ENCODE peak calls at places on chromosomes 13 and 19, in seven cellular contexts. X, I, J, C, T, G and Z are unnamed samples.
A peak's percentile ranks its signal among the peaks of the same experiment; 100 is the strongest.

GRCh38 chr13:99426426-99426825 is 74.8 kb upstream of the TM9SF2 start:
- DNase-seq in X (no peak), I (no peak), J (no peak), C (no peak), T (no peak), G (no peak), Z (no peak)

GRCh38 chr19:44596428-44597130 is 16.8 kb upstream of the IGSF23 start:
- DNase-seq in X (no peak), I (no peak), J (no peak), C (peak; percentile 75), T (no peak), G (peak; percentile 21), Z (no peak)

GRCh38 chr13:51235756-51236564 is 13.8 kb downstream of the FAM124A start:
- DNase-seq in X (no peak), I (no peak), J (no peak), C (no peak), T (no peak), G (no peak), Z (peak; percentile 29)

GRCh38 chr19:46068345-46069258 is 27.8 kb upstream of the IGFL4 start:
- DNase-seq in X (no peak), I (peak; percentile 84), J (no peak), C (peak; percentile 46), T (no peak), G (no peak), Z (peak; percentile 92)

GRCh38 chr13:59635591-59635990 is 528.1 kb downstream of the DIAPH3 start:
- DNase-seq in X (no peak), I (no peak), J (no peak), C (no peak), T (no peak), G (no peak), Z (peak; percentile 32)

GRCh38 chr19:964761-965694 is 19.1 kb upstream of the WDR18 start:
- DNase-seq in X (no peak), I (peak; percentile 23), J (no peak), C (no peak), T (no peak), G (no peak), Z (no peak)

GRCh38 chr13:48507024-48507423 is 25.9 kb downstream of the RCBTB2 start:
- DNase-seq in X (no peak), I (no peak), J (peak; percentile 40), C (no peak), T (no peak), G (no peak), Z (no peak)

GRCh38 chr19:51002542-51003311 is 1.3 kb upstream of the KLK8 start:
- DNase-seq in X (no peak), I (no peak), J (no peak), C (peak; percentile 37), T (no peak), G (peak; percentile 98), Z (peak; percentile 17)

GRCh38 chr19:32916969-32917611 is 47.5 kb upstream of the SLC7A9 start:
- DNase-seq in X (no peak), I (no peak), J (no peak), C (no peak), T (no peak), G (no peak), Z (no peak)

GRCh38 chr13:61410669-61411297 is 4.9 kb downstream of the PCDH20 start:
- DNase-seq in X (no peak), I (peak; percentile 34), J (no peak), C (no peak), T (no peak), G (no peak), Z (peak; percentile 31)

GRCh38 chr13:61414136-61414535 is 1.5 kb downstream of the PCDH20 start:
- DNase-seq in X (no peak), I (peak; percentile 1), J (no peak), C (peak; percentile 19), T (no peak), G (no peak), Z (no peak)

GRCh38 chr13:61406275-61406674 is 9.4 kb downstream of the PCDH20 start:
- DNase-seq in X (no peak), I (no peak), J (no peak), C (no peak), T (no peak), G (no peak), Z (no peak)

GRCh38 chr13:61413572-61413971 is 2.1 kb downstream of the PCDH20 start:
- DNase-seq in X (no peak), I (no peak), J (no peak), C (no peak), T (no peak), G (no peak), Z (no peak)

DNA sequence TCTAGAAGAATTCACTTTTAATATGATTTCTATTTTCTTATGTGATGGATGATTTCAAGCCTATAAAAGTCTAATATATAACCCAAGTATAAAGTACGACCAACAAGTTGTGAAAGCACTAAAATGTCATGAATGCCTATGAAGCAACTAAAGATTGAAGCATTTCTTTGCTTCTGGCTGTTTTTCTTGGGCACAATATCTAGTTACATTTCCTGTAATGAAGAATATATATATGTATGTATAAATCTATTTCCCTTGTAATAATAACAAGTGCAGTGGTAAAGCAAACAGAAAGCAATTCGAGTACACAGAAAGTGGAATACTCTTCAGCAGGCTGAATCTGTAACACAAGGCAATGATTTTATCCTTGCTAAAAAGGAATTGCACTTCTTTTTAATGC is 5.4 kb downstream of the PCDH20 start:
- DNase-seq in X (no peak), I (no peak), J (no peak), C (no peak), T (no peak), G (no peak), Z (no peak)
- H3K27ac ChIP-seq in X (no peak overlapping the region), I (no peak overlapping the region), J (no peak overlapping the region), C (no peak overlapping the region), T (no peak overlapping the region), G (no peak overlapping the region), Z (no peak overlapping the region)

DNA sequence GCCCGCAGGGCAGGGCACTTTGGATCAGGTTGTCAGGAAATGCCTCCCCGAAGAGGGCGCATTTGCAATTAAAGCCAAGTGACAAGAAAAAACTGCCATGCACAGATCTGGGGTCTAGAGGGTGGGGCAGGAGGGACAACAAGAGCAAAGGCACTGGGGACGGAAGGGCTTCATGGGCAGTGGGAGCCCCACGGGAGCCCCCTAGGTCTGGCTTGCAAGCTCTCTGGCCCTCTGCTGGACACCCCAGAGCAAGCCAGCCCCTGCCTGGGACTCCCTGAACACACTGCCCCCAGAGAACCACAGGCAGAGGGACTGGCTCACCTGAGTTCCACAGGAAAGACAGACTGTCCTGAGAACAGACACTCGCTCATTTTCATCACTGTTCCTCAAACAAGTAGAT is 30.2 kb upstream of the C19orf12 start:
- DNase-seq in X (no peak), I (no peak), J (no peak), C (no peak), T (no peak), G (peak; percentile 18), Z (no peak)
- TF ChIP-seq CTCF in X (no peak), I (peak; percentile 9), J (no peak), C (no peak), T (no peak), G (peak; percentile 83), Z (no peak)

GRCh38 chr19:41958367-41959055 is 610 bp downstream of the RABAC1 start:
- DNase-seq in X (peak; percentile 86), I (peak; percentile 56), J (peak; percentile 87), C (peak; percentile 97), T (peak; percentile 92), G (peak; percentile 90), Z (peak; percentile 87)

GRCh38 chr19:41957161-41957837 is 1.8 kb downstream of the RABAC1 start:
- DNase-seq in X (no peak), I (no peak), J (no peak), C (peak; percentile 85), T (no peak), G (no peak), Z (no peak)

GRCh38 chr19:41959056-41960053 is at the start of gene RABAC1:
- DNase-seq in X (peak; percentile 88), I (peak; percentile 89), J (peak; percentile 93), C (peak; percentile 93), T (peak; percentile 93), G (peak; percentile 92), Z (peak; percentile 94)

GRCh38 chr19:41956621-41957020 is 2.5 kb downstream of the RABAC1 start:
- DNase-seq in X (no peak), I (no peak), J (no peak), C (peak; percentile 57), T (no peak), G (no peak), Z (no peak)

GRCh38 chr19:41957838-41958366 is 1.2 kb downstream of the RABAC1 start:
- DNase-seq in X (peak; percentile 54), I (peak; percentile 78), J (peak; percentile 67), C (peak; percentile 87), T (peak; percentile 79), G (peak; percentile 88), Z (peak; percentile 86)
- H3K27ac ChIP-seq in X (peak overlapping the region; percentile 91), I (peak overlapping the region; percentile 89), J (peak overlapping the region; percentile 83), C (peak overlapping the region; percentile 94), T (peak overlapping the region; percentile 96), G (peak overlapping the region; percentile 57), Z (no peak overlapping the region)

GRCh38 chr19:3601021-3601420 is 5.7 kb downstream of the TBXA2R start:
- DNase-seq in X (no peak), I (no peak), J (no peak), C (no peak), T (peak; percentile 88), G (no peak), Z (no peak)

GRCh38 chr19:3603121-3603841 is 3.4 kb downstream of the TBXA2R start:
- DNase-seq in X (no peak), I (no peak), J (no peak), C (no peak), T (peak; percentile 94), G (no peak), Z (no peak)

GRCh38 chr19:3595521-3596061 is 10.3 kb downstream of the GIPC3 start:
- DNase-seq in X (no peak), I (no peak), J (no peak), C (no peak), T (peak; percentile 61), G (no peak), Z (no peak)

GRCh38 chr19:3604227-3604986 is 2.3 kb downstream of the TBXA2R start:
- DNase-seq in X (no peak), I (no peak), J (no peak), C (no peak), T (peak; percentile 96), G (no peak), Z (no peak)

GRCh38 chr19:3599776-3600183 is 6.9 kb downstream of the TBXA2R start:
- DNase-seq in X (peak; percentile 9), I (no peak), J (peak; percentile 19), C (no peak), T (no peak), G (no peak), Z (no peak)
- TF ChIP-seq CTCF in X (peak; percentile 4), I (no peak), J (no peak), C (no peak), T (no peak), G (peak; percentile 32), Z (peak; percentile 24)

GRCh38 chr13:31786011-31786410 is 46.7 kb downstream of the RXFP2 start:
- DNase-seq in X (no peak), I (no peak), J (no peak), C (no peak), T (no peak), G (no peak), Z (no peak)
- H3K27ac ChIP-seq in X (no peak overlapping the region), I (no peak overlapping the region), J (no peak overlapping the region), C (no peak overlapping the region), T (no peak overlapping the region), G (no peak overlapping the region), Z (no peak overlapping the region)

GRCh38 chr19:37905936-37906867 is at the start of gene WDR87:
- DNase-seq in X (peak; percentile 33), I (no peak), J (peak; percentile 30), C (peak; percentile 46), T (no peak), G (peak; percentile 76), Z (peak; percentile 17)
- TF ChIP-seq CTCF in X (no peak), I (no peak), J (no peak), C (no peak), T (no peak), G (no peak), Z (no peak)